ENCODE peak calls at places on chromosome 21, in seven cellular contexts. One of them, this sample, is unnamed.

GRCh38 chr21:42432695-42433094 is 29.0 kb downstream of the UBASH3A start:
- DNase-seq in PC-3: no peak
- DNase-seq in astrocyte: no peak
- DNase-seq in HCT116: no peak
- DNase-seq in neuronal stem cell: no peak
- DNase-seq in GM23338: no peak
- DNase-seq in mammary epithelial cell: no peak
- DNase-seq in this sample: no peak

GRCh38 chr21:28516011-28516410 is 476.7 kb downstream of the LTN1 start:
- DNase-seq in PC-3: no peak
- DNase-seq in GM23338: no peak
- DNase-seq in astrocyte: no peak
- DNase-seq in neuronal stem cell: no peak
- DNase-seq in mammary epithelial cell: no peak
- DNase-seq in HCT116: no peak
- DNase-seq in this sample: no peak

GRCh38 chr21:43297411-43297981 is 128.7 kb downstream of the CRYAA start:
- DNase-seq in HCT116: no peak
- DNase-seq in mammary epithelial cell: no peak
- DNase-seq in neuronal stem cell: no peak
- DNase-seq in astrocyte: no peak
- DNase-seq in PC-3: no peak
- DNase-seq in GM23338: no peak
- DNase-seq in this sample: no peak

GRCh38 chr21:39004776-39005605 is 178.3 kb downstream of the PSMG1 start:
- DNase-seq in neuronal stem cell: no peak
- DNase-seq in astrocyte: peak; percentile 52
- DNase-seq in PC-3: no peak
- DNase-seq in HCT116: no peak
- DNase-seq in mammary epithelial cell: no peak
- DNase-seq in GM23338: no peak
- DNase-seq in this sample: peak; percentile 52

GRCh38 chr21:37770496-37770895 is 145.8 kb downstream of the KCNJ6 start:
- DNase-seq in GM23338: no peak
- DNase-seq in astrocyte: no peak
- DNase-seq in mammary epithelial cell: no peak
- DNase-seq in HCT116: no peak
- DNase-seq in PC-3: no peak
- DNase-seq in neuronal stem cell: no peak
- DNase-seq in this sample: no peak

GRCh38 chr21:42439284-42440186 is 35.8 kb downstream of the UBASH3A start:
- DNase-seq in HCT116: no peak
- DNase-seq in GM23338: no peak
- DNase-seq in neuronal stem cell: no peak
- DNase-seq in PC-3: no peak
- DNase-seq in astrocyte: no peak
- DNase-seq in mammary epithelial cell: no peak
- DNase-seq in this sample: no peak

GRCh38 chr21:46553993-46554392 is 50.9 kb downstream of the S100B start:
- DNase-seq in neuronal stem cell: no peak
- DNase-seq in GM23338: no peak
- DNase-seq in astrocyte: no peak
- DNase-seq in mammary epithelial cell: no peak
- DNase-seq in HCT116: no peak
- DNase-seq in PC-3: no peak
- DNase-seq in this sample: no peak

GRCh38 chr21:16535100-16535418 is 805.3 kb downstream of the USP25 start:
- DNase-seq in PC-3: peak; percentile 13
- DNase-seq in neuronal stem cell: no peak
- DNase-seq in GM23338: no peak
- DNase-seq in mammary epithelial cell: peak; percentile 67
- DNase-seq in HCT116: no peak
- DNase-seq in astrocyte: peak; percentile 95
- DNase-seq in this sample: peak; percentile 95

GRCh38 chr21:46667735-46668380 is 32.4 kb downstream of the PRMT2 start:
- DNase-seq in HCT116: no peak
- DNase-seq in astrocyte: peak; percentile 62
- DNase-seq in neuronal stem cell: peak; percentile 35
- DNase-seq in GM23338: peak; percentile 69
- DNase-seq in mammary epithelial cell: peak; percentile 39
- DNase-seq in PC-3: peak; percentile 19
- DNase-seq in this sample: peak; percentile 39

GRCh38 chr21:27132270-27132669 is 165.4 kb upstream of the ADAMTS5 start:
- DNase-seq in mammary epithelial cell: no peak
- DNase-seq in neuronal stem cell: no peak
- DNase-seq in GM23338: no peak
- DNase-seq in HCT116: no peak
- DNase-seq in astrocyte: peak; percentile 16
- DNase-seq in PC-3: no peak
- DNase-seq in this sample: peak; percentile 23

GRCh38 chr21:42527127-42527488 is 13.5 kb downstream of the SLC37A1 start:
- DNase-seq in neuronal stem cell: no peak
- DNase-seq in mammary epithelial cell: no peak
- DNase-seq in PC-3: no peak
- DNase-seq in HCT116: no peak
- DNase-seq in astrocyte: no peak
- DNase-seq in GM23338: no peak
- DNase-seq in this sample: no peak

GRCh38 chr21:39385299-39386145 is 36.6 kb upstream of the HMGN1 start:
- DNase-seq in mammary epithelial cell: peak; percentile 46
- DNase-seq in HCT116: no peak
- DNase-seq in GM23338: no peak
- DNase-seq in PC-3: no peak
- DNase-seq in astrocyte: peak; percentile 63
- DNase-seq in neuronal stem cell: no peak
- DNase-seq in this sample: peak; percentile 82

GRCh38 chr21:39180429-39181019 is 2.7 kb downstream of the PSMG1 start:
- DNase-seq in PC-3: peak; percentile 38
- DNase-seq in mammary epithelial cell: no peak
- DNase-seq in neuronal stem cell: no peak
- DNase-seq in GM23338: peak; percentile 24
- DNase-seq in HCT116: no peak
- DNase-seq in astrocyte: no peak
- DNase-seq in this sample: no peak

GRCh38 chr21:42495765-42496119 is 282 bp downstream of the RSPH1 start:
- DNase-seq in PC-3: peak; percentile 16
- DNase-seq in astrocyte: no peak
- DNase-seq in mammary epithelial cell: no peak
- DNase-seq in neuronal stem cell: no peak
- DNase-seq in HCT116: no peak
- DNase-seq in GM23338: peak; percentile 49
- DNase-seq in this sample: peak; percentile 14

GRCh38 chr21:44065428-44065827 is 41.8 kb upstream of the PWP2 start:
- DNase-seq in HCT116: no peak
- DNase-seq in GM23338: no peak
- DNase-seq in mammary epithelial cell: no peak
- DNase-seq in astrocyte: peak; percentile 9
- DNase-seq in PC-3: no peak
- DNase-seq in neuronal stem cell: no peak
- DNase-seq in this sample: peak; percentile 13

GRCh38 chr21:43204638-43205037 is 35.8 kb downstream of the CRYAA start:
- DNase-seq in HCT116: no peak
- DNase-seq in PC-3: no peak
- DNase-seq in astrocyte: no peak
- DNase-seq in neuronal stem cell: no peak
- DNase-seq in mammary epithelial cell: no peak
- DNase-seq in GM23338: no peak
- DNase-seq in this sample: no peak

GRCh38 chr21:15667010-15667409 is 62.8 kb upstream of the USP25 start:
- DNase-seq in mammary epithelial cell: peak; percentile 68
- DNase-seq in neuronal stem cell: no peak
- DNase-seq in GM23338: no peak
- DNase-seq in PC-3: peak; percentile 93
- DNase-seq in astrocyte: peak; percentile 56
- DNase-seq in HCT116: no peak
- DNase-seq in this sample: peak; percentile 65

GRCh38 chr21:38488640-38489282 is 9.5 kb downstream of the ERG start:
- DNase-seq in GM23338: no peak
- DNase-seq in PC-3: peak; percentile 51
- DNase-seq in HCT116: no peak
- DNase-seq in astrocyte: no peak
- DNase-seq in mammary epithelial cell: peak; percentile 86
- DNase-seq in neuronal stem cell: no peak
- DNase-seq in this sample: no peak

GRCh38 chr21:23162213-23162946 is 2164.2 kb downstream of the NCAM2 start:
- DNase-seq in PC-3: peak; percentile 82
- DNase-seq in GM23338: no peak
- DNase-seq in HCT116: no peak
- DNase-seq in astrocyte: no peak
- DNase-seq in neuronal stem cell: no peak
- DNase-seq in mammary epithelial cell: no peak
- DNase-seq in this sample: no peak

GRCh38 chr21:43749686-43750262 is 26.3 kb downstream of the CSTB start:
- DNase-seq in mammary epithelial cell: no peak
- DNase-seq in astrocyte: no peak
- DNase-seq in GM23338: no peak
- DNase-seq in PC-3: no peak
- DNase-seq in HCT116: no peak
- DNase-seq in neuronal stem cell: no peak
- DNase-seq in this sample: no peak

GRCh38 chr21:34669149-34669879 is 520 bp downstream of the CLIC6 start:
- DNase-seq in HCT116: no peak
- DNase-seq in mammary epithelial cell: no peak
- DNase-seq in neuronal stem cell: peak; percentile 18
- DNase-seq in PC-3: no peak
- DNase-seq in astrocyte: no peak
- DNase-seq in GM23338: peak; percentile 60
- DNase-seq in this sample: no peak
- H3K27me3 ChIP-seq in HCT116: no peaks in the 10 kb centered on the region
- H3K27me3 ChIP-seq in mammary epithelial cell: peaks cover 34% of the 10 kb centered on the region
- H3K27me3 ChIP-seq in neuronal stem cell: peaks cover 47% of the 10 kb centered on the region
- H3K27me3 ChIP-seq in PC-3: no peaks in the 10 kb centered on the region
- H3K27me3 ChIP-seq in astrocyte: peaks cover 77% of the 10 kb centered on the region
- H3K27me3 ChIP-seq in GM23338: peaks cover 66% of the 10 kb centered on the region
- H3K27me3 ChIP-seq in this sample: peaks cover 38% of the 10 kb centered on the region

GRCh38 chr21:45290948-45291612 is 3.4 kb upstream of the POFUT2 start:
- DNase-seq in astrocyte: peak; percentile 71
- DNase-seq in GM23338: no peak
- DNase-seq in HCT116: no peak
- DNase-seq in PC-3: peak; percentile 40
- DNase-seq in neuronal stem cell: no peak
- DNase-seq in mammary epithelial cell: peak; percentile 12
- DNase-seq in this sample: peak; percentile 65

GRCh38 chr21:45292399-45293213 is 4.9 kb upstream of the POFUT2 start:
- DNase-seq in PC-3: peak; percentile 90
- DNase-seq in astrocyte: peak; percentile 57
- DNase-seq in neuronal stem cell: peak; percentile 77
- DNase-seq in mammary epithelial cell: peak; percentile 57
- DNase-seq in GM23338: peak; percentile 91
- DNase-seq in HCT116: peak; percentile 45
- DNase-seq in this sample: peak; percentile 77

GRCh38 chr21:45289655-45290515 is 2.2 kb upstream of the POFUT2 start:
- DNase-seq in neuronal stem cell: no peak
- DNase-seq in PC-3: peak; percentile 30
- DNase-seq in GM23338: peak; percentile 47
- DNase-seq in HCT116: peak; percentile 35
- DNase-seq in astrocyte: no peak
- DNase-seq in mammary epithelial cell: no peak
- DNase-seq in this sample: peak; percentile 39

GRCh38 chr21:45293214-45293725 is 5.6 kb upstream of the POFUT2 start:
- DNase-seq in mammary epithelial cell: no peak
- DNase-seq in HCT116: no peak
- DNase-seq in GM23338: no peak
- DNase-seq in PC-3: peak; percentile 29
- DNase-seq in astrocyte: no peak
- DNase-seq in neuronal stem cell: no peak
- DNase-seq in this sample: no peak

DNA sequence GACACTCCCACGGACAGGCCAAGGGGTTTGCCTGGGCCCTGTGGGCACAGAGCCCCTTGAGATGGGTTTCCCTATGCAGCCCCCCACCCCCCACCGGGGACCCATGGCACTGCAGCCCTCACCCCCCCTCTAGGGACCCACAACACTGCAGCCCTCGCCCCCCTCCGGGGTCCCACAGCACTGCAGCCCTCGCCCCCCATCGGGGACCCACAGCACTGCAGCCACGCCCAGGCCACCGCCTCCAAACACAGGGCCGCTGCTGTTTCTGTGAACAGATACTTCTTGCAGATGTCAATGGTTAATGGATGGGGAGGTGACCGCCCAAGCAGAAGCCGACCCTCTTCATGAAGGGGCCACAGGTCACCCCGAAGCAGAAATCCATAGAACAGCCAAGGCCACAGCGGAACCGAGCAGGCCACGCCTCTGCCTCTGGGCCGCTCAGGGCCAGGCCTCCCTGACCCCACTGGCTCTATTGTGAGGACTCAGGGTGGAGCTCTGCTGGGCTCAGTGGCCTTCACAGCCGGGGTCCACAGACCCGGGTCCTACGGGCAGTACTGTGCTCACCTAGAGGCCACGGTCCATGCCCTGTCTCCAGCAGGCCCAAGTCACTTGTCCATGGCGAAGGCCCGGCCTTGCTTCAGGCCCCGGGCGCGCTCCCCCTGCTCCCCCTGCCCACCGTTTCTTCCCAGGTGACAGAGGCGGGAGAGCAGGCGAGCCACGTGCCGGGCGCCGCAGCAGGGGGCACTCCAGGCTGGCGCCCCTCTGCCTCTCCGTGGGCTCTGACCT is 4.1 kb upstream of the POFUT2 start:
- DNase-seq in mammary epithelial cell: no peak
- DNase-seq in astrocyte: no peak
- DNase-seq in neuronal stem cell: no peak
- DNase-seq in PC-3: no peak
- DNase-seq in GM23338: no peak
- DNase-seq in HCT116: no peak
- DNase-seq in this sample: no peak
- H3K4me2 ChIP-seq in mammary epithelial cell: no peak overlapping the region
- H3K4me2 ChIP-seq in astrocyte: no peak overlapping the region
- H3K4me2 ChIP-seq in neuronal stem cell: no peak overlapping the region
- H3K4me2 ChIP-seq in PC-3: no peak overlapping the region
- H3K4me2 ChIP-seq in GM23338: peak overlapping the region; percentile 36
- H3K4me2 ChIP-seq in HCT116: peak overlapping the region; percentile 48
- H3K4me2 ChIP-seq in this sample: no peak overlapping the region

GRCh38 chr21:45379901-45380330 is 25.0 kb upstream of the COL18A1 start:
- DNase-seq in astrocyte: no peak
- DNase-seq in PC-3: no peak
- DNase-seq in HCT116: no peak
- DNase-seq in neuronal stem cell: no peak
- DNase-seq in mammary epithelial cell: no peak
- DNase-seq in GM23338: no peak
- DNase-seq in this sample: no peak
- H3K27me3 ChIP-seq in astrocyte: no peaks in the 10 kb centered on the region
- H3K27me3 ChIP-seq in PC-3: no peaks in the 10 kb centered on the region
- H3K27me3 ChIP-seq in HCT116: no peaks in the 10 kb centered on the region
- H3K27me3 ChIP-seq in neuronal stem cell: peaks cover 18% of the 10 kb centered on the region
- H3K27me3 ChIP-seq in mammary epithelial cell: no peaks in the 10 kb centered on the region
- H3K27me3 ChIP-seq in GM23338: no peaks in the 10 kb centered on the region
- H3K27me3 ChIP-seq in this sample: no peaks in the 10 kb centered on the region

DNA sequence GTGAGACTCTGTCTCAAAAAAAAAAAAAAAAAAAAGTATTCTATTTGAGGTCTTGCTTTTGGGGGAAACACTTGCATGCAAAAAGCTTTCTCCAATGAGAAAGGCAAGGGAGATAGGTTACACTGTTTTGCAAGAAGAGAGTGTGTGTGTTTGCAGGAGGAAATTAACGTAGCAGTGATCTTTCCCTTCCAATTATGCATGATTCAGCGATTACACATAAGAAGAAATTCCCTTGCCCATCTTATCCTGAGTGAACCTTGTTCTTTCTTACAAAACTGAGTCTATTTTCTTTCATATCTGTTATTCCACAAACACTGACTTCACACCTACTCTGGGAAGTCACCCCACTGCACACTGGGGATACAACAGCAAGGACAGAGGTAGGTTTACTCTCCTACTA is 335.0 kb downstream of the DSCAM start:
- DNase-seq in GM23338: no peak
- DNase-seq in astrocyte: peak; percentile 47
- DNase-seq in mammary epithelial cell: peak; percentile 58
- DNase-seq in HCT116: no peak
- DNase-seq in neuronal stem cell: no peak
- DNase-seq in PC-3: peak; percentile 71
- DNase-seq in this sample: no peak
- H3K4me2 ChIP-seq in GM23338: no peak overlapping the region
- H3K4me2 ChIP-seq in astrocyte: no peak overlapping the region
- H3K4me2 ChIP-seq in mammary epithelial cell: no peak overlapping the region
- H3K4me2 ChIP-seq in HCT116: no peak overlapping the region
- H3K4me2 ChIP-seq in neuronal stem cell: no peak overlapping the region
- H3K4me2 ChIP-seq in PC-3: peak overlapping the region; percentile 30
- H3K4me2 ChIP-seq in this sample: no peak overlapping the region